ENCODE peak calls at places on chromosomes 4 and X, in eight cellular contexts. B, O, N, F, R, Y, X and P are unnamed samples.

GRCh38 chr4:111228874-111229273 is 606.0 kb upstream of the PITX2 start:
- DNase-seq in Y (no peak), O (no peak), R (peak), F (no peak), X (no peak), N (peak), B (no peak), P (no peak)

GRCh38 chrX:119008122-119008744 is 33.8 kb downstream of the LONRF3 start:
- DNase-seq in R (peak), B (peak), O (peak), X (peak), F (peak), N (peak), Y (no peak), P (no peak)

GRCh38 chrX:12013220-12013619 is 125.1 kb upstream of the FRMPD4 start:
- DNase-seq in N (peak), Y (no peak), F (no peak), X (no peak), O (no peak), B (no peak), R (peak), P (no peak)

GRCh38 chr4:127370495-127371069 is 262.2 kb upstream of the INTU start:
- DNase-seq in N (no peak), R (no peak), F (no peak), O (no peak), Y (no peak), X (no peak), B (no peak), P (no peak)

GRCh38 chrX:145817666-145818521 is at the start of gene SLITRK2:
- DNase-seq in Y (no peak), B (no peak), X (no peak), O (no peak), R (no peak), F (no peak), N (no peak), P (no peak)

GRCh38 chrX:153571159-153571908 is 27.6 kb downstream of the CCNQ start:
- DNase-seq in N (no peak), F (no peak), R (no peak), X (no peak), B (no peak), Y (no peak), O (no peak), P (no peak)

GRCh38 chrX:64571011-64571410 is 175.8 kb upstream of the MTMR8 start:
- DNase-seq in B (no peak), R (no peak), X (no peak), N (no peak), Y (no peak), F (no peak), O (no peak), P (no peak)

GRCh38 chr4:138199568-138200235 is 42.4 kb downstream of the SLC7A11 start:
- DNase-seq in Y (no peak), R (peak), B (no peak), X (no peak), F (no peak), N (peak), O (no peak), P (no peak)

GRCh38 chr4:6892190-6892908 is 17.3 kb upstream of the TBC1D14 start:
- DNase-seq in Y (peak), N (peak), X (peak), B (peak), O (peak), R (no peak), F (peak), P (no peak)

GRCh38 chr4:111400736-111401135 is 744.5 kb upstream of the FAM241A start:
- DNase-seq in N (peak), X (no peak), B (no peak), F (no peak), Y (no peak), O (peak), R (no peak), P (peak)

GRCh38 chr4:112058433-112058832 is 86.8 kb upstream of the FAM241A start:
- DNase-seq in F (no peak), B (no peak), R (no peak), X (no peak), Y (no peak), O (no peak), N (peak), P (no peak)

GRCh38 chrX:65971151-65971550 is 68.7 kb downstream of the VSIG4 start:
- DNase-seq in Y (no peak), X (no peak), O (no peak), F (no peak), N (no peak), B (no peak), R (no peak), P (no peak)

GRCh38 chr4:145842224-145842887 is 96.3 kb downstream of the ZNF827 start:
- DNase-seq in X (no peak), Y (no peak), F (no peak), O (no peak), B (no peak), R (no peak), N (peak), P (no peak)

GRCh38 chrX:19889582-19890342 is 2.4 kb upstream of the SH3KBP1 start:
- DNase-seq in X (peak), N (peak), R (peak), F (peak), O (peak), B (peak), Y (peak), P (no peak)

GRCh38 chrX:151180400-151180799 is 4.0 kb downstream of the GPR50 start:
- DNase-seq in X (no peak), F (no peak), R (no peak), N (no peak), B (no peak), O (no peak), Y (no peak), P (no peak)